ENCODE peak calls at places on chromosomes 7 and 10, in four cellular contexts. W is activated CD4-positive, alpha-beta T cell treated with anti-CD3 and anti-CD28 coated beads for 24 hours; B is activated naive CD4-positive, alpha-beta T cell; F is LHCN-M2. J is an unnamed sample.

GRCh38 chr10:103451871-103452713 is at the start of gene CALHM2:
- DNase-seq in F (peak), W (peak), B (no peak), J (no peak)

GRCh38 chr10:124470544-124471449 is 9.2 kb downstream of the LHPP start:
- DNase-seq in W (no peak), B (no peak), F (no peak), J (no peak)

GRCh38 chr7:33062023-33062781 is at the start of gene NT5C3A:
- DNase-seq in B (peak), W (peak), F (peak), J (no peak)

GRCh38 chr10:47160229-47160908 is 139.6 kb upstream of the GDF10 start:
- DNase-seq in B (no peak), W (no peak), F (no peak), J (no peak)

GRCh38 chr10:78063236-78063635 is 29.6 kb downstream of the RPS24 start:
- DNase-seq in W (no peak), F (no peak), B (no peak), J (no peak)

GRCh38 chr10:113709221-113709838 is 29.6 kb downstream of the CASP7 start:
- DNase-seq in B (no peak), F (peak), W (no peak), J (no peak)

GRCh38 chr7:107528461-107528860 is 35.3 kb downstream of the COG5 start:
- DNase-seq in F (peak), W (no peak), B (no peak), J (no peak)

GRCh38 chr10:12077580-12078180 is 8.9 kb downstream of the DHTKD1 start:
- DNase-seq in F (no peak), W (no peak), B (no peak), J (no peak)

GRCh38 chr7:36440880-36441279 is 51.2 kb downstream of the ANLN start:
- DNase-seq in B (no peak), W (no peak), F (peak), J (no peak)